ENCODE peak calls at places on chromosome X, in five cellular contexts. One of them, this sample, is unnamed.

GRCh38 chrX:16114640-16115039 is 8.7 kb upstream of the GRPR start:
- DNase-seq in right cardiac atrium: no peak
- DNase-seq in ovary: no peak
- DNase-seq in uterus: no peak
- DNase-seq in WERI-Rb-1: no peak
- DNase-seq in this sample: peak; percentile 45

GRCh38 chrX:126552313-126553022 is at the start of gene DCAF12L1:
- DNase-seq in right cardiac atrium: peak; percentile 56
- DNase-seq in WERI-Rb-1: no peak
- DNase-seq in uterus: no peak
- DNase-seq in ovary: peak; percentile 26
- DNase-seq in this sample: no peak

GRCh38 chrX:56794831-56795230 is 65.8 kb downstream of the NBDY start:
- DNase-seq in right cardiac atrium: no peak
- DNase-seq in WERI-Rb-1: no peak
- DNase-seq in uterus: no peak
- DNase-seq in ovary: no peak
- DNase-seq in this sample: no peak

GRCh38 chrX:50098749-50099148 is 102.1 kb downstream of the AKAP4 start:
- DNase-seq in ovary: no peak
- DNase-seq in uterus: no peak
- DNase-seq in WERI-Rb-1: no peak
- DNase-seq in right cardiac atrium: no peak
- DNase-seq in this sample: no peak

GRCh38 chrX:17944833-17945497 is 83.9 kb upstream of the RAI2 start:
- DNase-seq in ovary: no peak
- DNase-seq in uterus: no peak
- DNase-seq in WERI-Rb-1: peak; percentile 16
- DNase-seq in right cardiac atrium: no peak
- DNase-seq in this sample: no peak

GRCh38 chrX:104284407-104285000 is 29.8 kb upstream of the ESX1 start:
- DNase-seq in right cardiac atrium: no peak
- DNase-seq in uterus: peak; percentile 30
- DNase-seq in WERI-Rb-1: no peak
- DNase-seq in ovary: no peak
- DNase-seq in this sample: no peak

GRCh38 chrX:102129473-102129872 is 4.0 kb downstream of the TCEAL2 start:
- DNase-seq in uterus: no peak
- DNase-seq in ovary: no peak
- DNase-seq in WERI-Rb-1: no peak
- DNase-seq in right cardiac atrium: no peak
- DNase-seq in this sample: no peak

GRCh38 chrX:20461576-20461975 is 194.9 kb upstream of the RPS6KA3 start:
- DNase-seq in ovary: no peak
- DNase-seq in WERI-Rb-1: no peak
- DNase-seq in right cardiac atrium: no peak
- DNase-seq in uterus: no peak
- DNase-seq in this sample: no peak

GRCh38 chrX:1661048-1661921 is 46.4 kb downstream of the ASMT start:
- DNase-seq in WERI-Rb-1: peak; percentile 72
- DNase-seq in right cardiac atrium: peak; percentile 74
- DNase-seq in ovary: no peak
- DNase-seq in uterus: peak; percentile 21
- DNase-seq in this sample: no peak

GRCh38 chrX:153824348-153824747 is 6.0 kb downstream of the PDZD4 start:
- DNase-seq in right cardiac atrium: no peak
- DNase-seq in ovary: no peak
- DNase-seq in uterus: no peak
- DNase-seq in WERI-Rb-1: no peak
- DNase-seq in this sample: no peak

GRCh38 chrX:21883258-21883657 is 27.5 kb downstream of the YY2 start:
- DNase-seq in right cardiac atrium: no peak
- DNase-seq in uterus: no peak
- DNase-seq in WERI-Rb-1: no peak
- DNase-seq in ovary: no peak
- DNase-seq in this sample: no peak

GRCh38 chrX:94942603-94943002 is 1268.6 kb downstream of the FAM133A start:
- DNase-seq in right cardiac atrium: no peak
- DNase-seq in ovary: no peak
- DNase-seq in WERI-Rb-1: peak; percentile 37
- DNase-seq in uterus: no peak
- DNase-seq in this sample: no peak

DNA sequence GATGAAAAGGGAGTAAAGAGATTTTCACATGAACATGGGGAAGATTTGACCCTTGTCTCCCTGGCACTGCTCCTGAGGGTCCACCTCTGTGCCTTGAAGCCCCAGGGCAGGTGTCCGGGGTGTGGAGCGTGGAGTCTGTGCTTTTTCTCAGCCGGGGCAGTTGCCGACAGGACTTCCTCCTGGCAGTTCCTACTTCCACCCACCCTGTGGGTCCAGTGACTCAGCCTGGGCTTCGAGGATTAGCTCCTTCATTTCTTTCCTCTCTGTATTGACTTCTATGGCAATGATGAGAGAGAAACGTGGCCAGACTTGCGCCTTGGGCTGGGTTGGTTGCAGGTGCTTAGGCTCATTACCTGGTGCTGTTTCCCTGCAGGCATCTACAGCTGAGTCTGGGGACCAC is 35.9 kb upstream of the CLCN4 start:
- DNase-seq in right cardiac atrium: no peak
- DNase-seq in WERI-Rb-1: no peak
- DNase-seq in uterus: no peak
- DNase-seq in ovary: no peak
- DNase-seq in this sample: no peak
- H3K27ac ChIP-seq in right cardiac atrium: no peak overlapping the region
- H3K27ac ChIP-seq in WERI-Rb-1: no peak overlapping the region
- H3K27ac ChIP-seq in uterus: no peak overlapping the region
- H3K27ac ChIP-seq in ovary: no peak overlapping the region
- H3K27ac ChIP-seq in this sample: no peak overlapping the region

GRCh38 chrX:46574337-46574940 is 874 bp downstream of the CHST7 start:
- DNase-seq in right cardiac atrium: peak; percentile 79
- DNase-seq in WERI-Rb-1: peak; percentile 28
- DNase-seq in uterus: no peak
- DNase-seq in ovary: peak; percentile 20
- DNase-seq in this sample: no peak
- H3K4me3 ChIP-seq in right cardiac atrium: peak overlapping the region; percentile 75
- H3K4me3 ChIP-seq in WERI-Rb-1: peak overlapping the region; percentile 53
- H3K4me3 ChIP-seq in uterus: peak overlapping the region; percentile 53
- H3K4me3 ChIP-seq in ovary: peak overlapping the region; percentile 54
- H3K4me3 ChIP-seq in this sample: peak overlapping the region; percentile 62

GRCh38 chrX:64698317-64698716 is 277.9 kb downstream of the ZC4H2 start:
- DNase-seq in uterus: no peak
- DNase-seq in WERI-Rb-1: no peak
- DNase-seq in ovary: no peak
- DNase-seq in right cardiac atrium: peak; percentile 23
- DNase-seq in this sample: no peak
- H3K9me3 ChIP-seq in uterus: no peaks in the 10 kb centered on the region
- H3K9me3 ChIP-seq in WERI-Rb-1: no peaks in the 10 kb centered on the region
- H3K9me3 ChIP-seq in ovary: no peaks in the 10 kb centered on the region
- H3K9me3 ChIP-seq in right cardiac atrium: no peaks in the 10 kb centered on the region
- H3K9me3 ChIP-seq in this sample: no peaks in the 10 kb centered on the region

GRCh38 chrX:13692771-13693231 is 3.9 kb downstream of the RAB9A start:
- DNase-seq in uterus: no peak
- DNase-seq in ovary: no peak
- DNase-seq in right cardiac atrium: no peak
- DNase-seq in WERI-Rb-1: no peak
- DNase-seq in this sample: no peak

GRCh38 chrX:13694983-13695382 is 6.1 kb downstream of the RAB9A start:
- DNase-seq in WERI-Rb-1: no peak
- DNase-seq in uterus: no peak
- DNase-seq in right cardiac atrium: no peak
- DNase-seq in ovary: no peak
- DNase-seq in this sample: no peak

GRCh38 chrX:13691845-13692334 is 3.0 kb downstream of the RAB9A start:
- DNase-seq in WERI-Rb-1: no peak
- DNase-seq in right cardiac atrium: no peak
- DNase-seq in ovary: no peak
- DNase-seq in uterus: no peak
- DNase-seq in this sample: no peak

GRCh38 chrX:13694359-13694758 is 5.4 kb downstream of the RAB9A start:
- DNase-seq in ovary: no peak
- DNase-seq in right cardiac atrium: no peak
- DNase-seq in WERI-Rb-1: no peak
- DNase-seq in uterus: no peak
- DNase-seq in this sample: no peak

GRCh38 chrX:13693341-13693871 is 4.5 kb downstream of the RAB9A start:
- DNase-seq in right cardiac atrium: no peak
- DNase-seq in WERI-Rb-1: no peak
- DNase-seq in uterus: no peak
- DNase-seq in ovary: no peak
- DNase-seq in this sample: no peak
- H3K27ac ChIP-seq in right cardiac atrium: no peak overlapping the region
- H3K27ac ChIP-seq in WERI-Rb-1: no peak overlapping the region
- H3K27ac ChIP-seq in uterus: peak overlapping the region; percentile 36
- H3K27ac ChIP-seq in ovary: no peak overlapping the region
- H3K27ac ChIP-seq in this sample: no peak overlapping the region

DNA sequence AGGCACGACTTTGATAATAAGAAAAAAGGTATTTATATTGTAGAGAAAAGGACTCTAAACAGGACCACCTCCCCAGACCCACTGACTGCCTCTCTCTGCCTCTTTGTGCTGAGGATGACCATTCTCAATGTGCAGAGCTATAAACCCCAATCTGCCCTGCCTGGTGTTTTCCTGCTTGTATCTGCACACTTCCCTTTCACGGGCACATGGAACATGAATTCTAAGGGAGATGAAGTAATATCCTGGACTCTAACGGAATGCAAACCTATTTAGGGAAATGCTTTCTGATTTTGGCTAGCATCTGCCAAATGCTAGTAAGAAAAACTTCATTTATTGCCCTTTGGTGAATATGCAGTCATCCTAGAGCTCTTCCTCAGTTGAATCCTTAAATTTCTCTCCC is 2.4 kb downstream of the DIPK2B start:
- DNase-seq in right cardiac atrium: no peak
- DNase-seq in uterus: no peak
- DNase-seq in WERI-Rb-1: no peak
- DNase-seq in ovary: no peak
- DNase-seq in this sample: no peak
- H3K4me3 ChIP-seq in right cardiac atrium: no peak overlapping the region
- H3K4me3 ChIP-seq in uterus: no peak overlapping the region
- H3K4me3 ChIP-seq in WERI-Rb-1: no peak overlapping the region
- H3K4me3 ChIP-seq in ovary: no peak overlapping the region
- H3K4me3 ChIP-seq in this sample: no peak overlapping the region

GRCh38 chrX:111086521-111087127 is 9.4 kb upstream of the PAK3 start:
- DNase-seq in right cardiac atrium: no peak
- DNase-seq in WERI-Rb-1: no peak
- DNase-seq in ovary: no peak
- DNase-seq in uterus: no peak
- DNase-seq in this sample: no peak
- H3K9me3 ChIP-seq in right cardiac atrium: no peaks in the 10 kb centered on the region
- H3K9me3 ChIP-seq in WERI-Rb-1: no peaks in the 10 kb centered on the region
- H3K9me3 ChIP-seq in ovary: no peaks in the 10 kb centered on the region
- H3K9me3 ChIP-seq in uterus: no peaks in the 10 kb centered on the region
- H3K9me3 ChIP-seq in this sample: no peaks in the 10 kb centered on the region

GRCh38 chrX:40581333-40581910 is 652 bp downstream of the ATP6AP2 start:
- DNase-seq in right cardiac atrium: no peak
- DNase-seq in ovary: no peak
- DNase-seq in uterus: no peak
- DNase-seq in WERI-Rb-1: no peak
- DNase-seq in this sample: no peak
- H3K27ac ChIP-seq in right cardiac atrium: peak overlapping the region; percentile 90
- H3K27ac ChIP-seq in ovary: no peak overlapping the region
- H3K27ac ChIP-seq in uterus: peak overlapping the region; percentile 73
- H3K27ac ChIP-seq in WERI-Rb-1: peak overlapping the region; percentile 67
- H3K27ac ChIP-seq in this sample: peak overlapping the region; percentile 52

GRCh38 chrX:47133493-47133892 is 11.0 kb downstream of the NDUFB11 start:
- DNase-seq in uterus: no peak
- DNase-seq in WERI-Rb-1: no peak
- DNase-seq in ovary: no peak
- DNase-seq in right cardiac atrium: no peak
- DNase-seq in this sample: no peak

GRCh38 chrX:47129879-47130358 is 14.6 kb downstream of the NDUFB11 start:
- DNase-seq in WERI-Rb-1: no peak
- DNase-seq in right cardiac atrium: no peak
- DNase-seq in ovary: no peak
- DNase-seq in uterus: no peak
- DNase-seq in this sample: no peak

GRCh38 chrX:47129157-47129878 is 15.2 kb downstream of the NDUFB11 start:
- DNase-seq in right cardiac atrium: peak; percentile 93
- DNase-seq in uterus: peak; percentile 92
- DNase-seq in ovary: peak; percentile 85
- DNase-seq in WERI-Rb-1: peak; percentile 88
- DNase-seq in this sample: peak; percentile 87
- H3K4me3 ChIP-seq in right cardiac atrium: peak overlapping the region; percentile 92
- H3K4me3 ChIP-seq in uterus: peak overlapping the region; percentile 48
- H3K4me3 ChIP-seq in ovary: peak overlapping the region; percentile 45
- H3K4me3 ChIP-seq in WERI-Rb-1: peak overlapping the region; percentile 57
- H3K4me3 ChIP-seq in this sample: peak overlapping the region; percentile 72

This sample was measured in AG04450.